ENCODE peak calls at places on chromosomes 2 and 18, in six cellular contexts. X, L, A, U, Y and H are unnamed samples.
A peak's percentile ranks its signal among the peaks of the same experiment; 100 is the strongest.

GRCh38 chr2:222404126-222404891 is 20.0 kb upstream of the SGPP2 start:
- DNase-seq in U (no peak), X (no peak), Y (no peak), L (no peak), A (no peak), H (no peak)

GRCh38 chr18:394997-395383 is 105.5 kb downstream of the COLEC12 start:
- DNase-seq in Y (no peak), U (peak; percentile 75), A (no peak), L (no peak), X (no peak), H (no peak)

GRCh38 chr18:77110936-77111335 is 21.6 kb downstream of the MBP start:
- DNase-seq in U (no peak), X (no peak), L (no peak), Y (no peak), A (no peak), H (no peak)

GRCh38 chr18:67104700-67105284 is 411.7 kb downstream of the DSEL start:
- DNase-seq in U (peak; percentile 66), X (peak; percentile 33), L (peak; percentile 19), A (peak; percentile 16), Y (peak; percentile 68), H (peak; percentile 72)

GRCh38 chr2:84527137-84528129 is 11.1 kb downstream of the DNAH6 start:
- DNase-seq in U (no peak), L (no peak), A (no peak), X (peak; percentile 19), Y (no peak), H (peak; percentile 63)

GRCh38 chr18:2971741-2972552 is 41.0 kb downstream of the LPIN2 start:
- DNase-seq in X (no peak), Y (no peak), U (no peak), A (peak; percentile 70), L (peak; percentile 59), H (no peak)

GRCh38 chr2:33763671-33764310 is 164.7 kb upstream of the FAM98A start:
- DNase-seq in Y (no peak), L (no peak), X (no peak), U (no peak), A (no peak), H (no peak)

GRCh38 chr18:22230403-22231042 is 61.1 kb downstream of the GATA6 start:
- DNase-seq in X (no peak), L (no peak), U (peak; percentile 98), Y (peak; percentile 65), A (no peak), H (no peak)

GRCh38 chr2:232534940-232535735 is 4.4 kb upstream of the CHRNG start:
- DNase-seq in L (no peak), U (no peak), Y (no peak), X (no peak), A (peak; percentile 23), H (no peak)

GRCh38 chr18:64380117-64380516 is 231.2 kb upstream of the LINC00305 start:
- DNase-seq in L (peak; percentile 47), U (no peak), Y (no peak), A (peak; percentile 43), X (no peak), H (no peak)

GRCh38 chr2:43569921-43570320 is 25.9 kb downstream of the THADA start:
- DNase-seq in A (peak; percentile 43), X (no peak), U (no peak), Y (no peak), L (peak; percentile 46), H (no peak)

GRCh38 chr2:96918092-96918753 is 48.3 kb upstream of the SEMA4C start:
- DNase-seq in Y (no peak), A (no peak), L (no peak), X (no peak), U (no peak), H (no peak)

GRCh38 chr2:97868986-97869721 is 126.6 kb downstream of the TMEM131 start:
- DNase-seq in X (no peak), L (no peak), Y (peak; percentile 85), A (no peak), U (peak; percentile 94), H (no peak)

GRCh38 chr2:162333968-162334367 is 10.0 kb upstream of the GCA start:
- DNase-seq in A (no peak), X (peak; percentile 42), Y (peak; percentile 42), U (peak; percentile 33), L (no peak), H (no peak)
- TF ChIP-seq CTCF in A (peak; percentile 41), X (peak; percentile 18), Y (peak; percentile 25), U (peak; percentile 40), L (peak; percentile 66), H (peak; percentile 64)

GRCh38 chr18:45771587-45771986 is 47.6 kb downstream of the SLC14A1 start:
- DNase-seq in X (no peak), Y (no peak), U (peak; percentile 78), A (no peak), L (no peak), H (no peak)

GRCh38 chr18:45764000-45764686 is 40.2 kb downstream of the SLC14A1 start:
- DNase-seq in A (no peak), Y (no peak), X (no peak), L (no peak), U (peak; percentile 67), H (no peak)

GRCh38 chr18:45761512-45762114 is 37.6 kb downstream of the SLC14A1 start:
- DNase-seq in A (no peak), X (no peak), U (no peak), Y (no peak), L (no peak), H (no peak)

GRCh38 chr18:45760443-45761036 is 36.6 kb downstream of the SLC14A1 start:
- DNase-seq in L (no peak), U (peak; percentile 38), X (no peak), A (no peak), Y (no peak), H (no peak)

GRCh38 chr18:45765740-45766139 is 41.8 kb downstream of the SLC14A1 start:
- DNase-seq in A (no peak), U (no peak), L (no peak), Y (no peak), X (no peak), H (no peak)
- TF ChIP-seq CTCF in A (no peak), U (no peak), L (no peak), Y (no peak), X (no peak), H (no peak)

GRCh38 chr2:201618744-201619654 is 24.3 kb downstream of the TMEM237 start:
- DNase-seq in Y (no peak), X (peak; percentile 67), L (no peak), U (peak; percentile 50), A (peak; percentile 34), H (no peak)
- TF ChIP-seq CTCF in Y (no peak), X (no peak), L (no peak), U (peak; percentile 42), A (no peak), H (no peak)

DNA sequence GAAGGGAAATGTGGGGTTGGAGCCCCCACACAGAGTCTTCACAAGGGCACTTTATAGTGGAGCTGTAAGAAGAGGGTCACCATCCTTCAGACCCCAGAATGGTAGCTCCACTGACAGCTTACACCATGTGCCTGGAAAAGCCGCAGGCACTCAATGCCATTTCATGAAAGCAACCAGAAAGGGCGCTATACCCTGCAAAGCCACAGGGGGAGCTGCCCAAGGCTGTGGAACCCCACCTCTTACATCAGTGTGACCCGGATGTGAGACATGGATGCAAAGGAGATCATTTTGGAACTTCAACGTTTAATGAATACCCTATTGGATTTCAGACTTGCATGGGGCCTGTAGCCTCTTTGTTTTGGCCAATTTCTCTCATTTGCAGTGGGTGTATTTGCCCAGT is 694.7 kb downstream of the CBLN2 start:
- DNase-seq in U (no peak), Y (peak; percentile 1), A (no peak), X (no peak), L (no peak), H (no peak)
- TF ChIP-seq CTCF in U (no peak), Y (no peak), A (no peak), X (no peak), L (no peak), H (no peak)

GRCh38 chr2:178914259-178914849 is 107.1 kb upstream of the TTN start:
- DNase-seq in U (peak; percentile 79), X (peak; percentile 76), Y (peak; percentile 81), L (peak; percentile 50), A (peak; percentile 50), H (peak; percentile 63)

GRCh38 chr2:178912416-178913056 is 105.3 kb upstream of the TTN start:
- DNase-seq in A (no peak), U (peak; percentile 4), X (no peak), L (no peak), Y (no peak), H (no peak)

GRCh38 chr2:178909507-178909906 is 102.3 kb upstream of the TTN start:
- DNase-seq in Y (no peak), X (no peak), L (no peak), U (no peak), A (no peak), H (peak; percentile 70)

GRCh38 chr2:178908810-178909209 is 101.6 kb upstream of the TTN start:
- DNase-seq in L (no peak), U (no peak), A (no peak), Y (no peak), X (no peak), H (no peak)

GRCh38 chr2:178910005-178910404 is 102.8 kb upstream of the TTN start:
- DNase-seq in U (no peak), L (no peak), A (no peak), Y (peak; percentile 25), X (no peak), H (peak; percentile 75)
- TF ChIP-seq CTCF in U (no peak), L (no peak), A (no peak), Y (no peak), X (no peak), H (no peak)

GRCh38 chr2:6526093-6526824 is 339.4 kb downstream of the CMPK2 start:
- DNase-seq in X (no peak), Y (no peak), U (no peak), A (peak; percentile 17), L (peak; percentile 13), H (peak; percentile 33)
- TF ChIP-seq CTCF in X (peak; percentile 22), Y (no peak), U (no peak), A (peak; percentile 39), L (peak; percentile 61), H (peak; percentile 59)